ENCODE peak calls at places on chromosomes 13 and 19, in seven cellular contexts. One of them, this sample, is unnamed.

GRCh38 chr19:47082493-47082892 is 31.1 kb downstream of the ZC3H4 start:
- DNase-seq in BE2C: no peak
- DNase-seq in SJSA1: no peak
- DNase-seq in CD8-positive, alpha-beta memory T cell: no peak
- DNase-seq in GM23338: no peak
- DNase-seq in endothelial cell of umbilical vein: no peak
- DNase-seq in hepatocyte: no peak
- DNase-seq in this sample: no peak

GRCh38 chr13:31545616-31546015 is 193.7 kb upstream of the RXFP2 start:
- DNase-seq in BE2C: no peak
- DNase-seq in SJSA1: no peak
- DNase-seq in CD8-positive, alpha-beta memory T cell: no peak
- DNase-seq in GM23338: no peak
- DNase-seq in endothelial cell of umbilical vein: peak
- DNase-seq in hepatocyte: no peak
- DNase-seq in this sample: no peak

GRCh38 chr13:36362251-36362650 is 16.1 kb upstream of the SPART start:
- DNase-seq in BE2C: no peak
- DNase-seq in SJSA1: no peak
- DNase-seq in CD8-positive, alpha-beta memory T cell: no peak
- DNase-seq in GM23338: no peak
- DNase-seq in endothelial cell of umbilical vein: no peak
- DNase-seq in hepatocyte: no peak
- DNase-seq in this sample: no peak

GRCh38 chr13:93227280-93227905 is 786 bp downstream of the GPC6 start:
- DNase-seq in BE2C: peak
- DNase-seq in SJSA1: peak
- DNase-seq in CD8-positive, alpha-beta memory T cell: no peak
- DNase-seq in GM23338: peak
- DNase-seq in endothelial cell of umbilical vein: no peak
- DNase-seq in hepatocyte: peak
- DNase-seq in this sample: no peak

GRCh38 chr13:32278456-32278855 is 36.7 kb downstream of the ZAR1L start:
- DNase-seq in BE2C: no peak
- DNase-seq in SJSA1: no peak
- DNase-seq in CD8-positive, alpha-beta memory T cell: no peak
- DNase-seq in GM23338: no peak
- DNase-seq in endothelial cell of umbilical vein: no peak
- DNase-seq in hepatocyte: no peak
- DNase-seq in this sample: no peak

GRCh38 chr13:106230450-106230849 is 305.0 kb downstream of the EFNB2 start:
- DNase-seq in BE2C: no peak
- DNase-seq in SJSA1: no peak
- DNase-seq in CD8-positive, alpha-beta memory T cell: no peak
- DNase-seq in GM23338: no peak
- DNase-seq in endothelial cell of umbilical vein: peak
- DNase-seq in hepatocyte: no peak
- DNase-seq in this sample: no peak

GRCh38 chr19:58563034-58563573 is 4.7 kb upstream of the UBE2M start:
- DNase-seq in BE2C: peak
- DNase-seq in SJSA1: no peak
- DNase-seq in CD8-positive, alpha-beta memory T cell: no peak
- DNase-seq in GM23338: peak
- DNase-seq in endothelial cell of umbilical vein: no peak
- DNase-seq in hepatocyte: peak
- DNase-seq in this sample: no peak

GRCh38 chr13:91894311-91894710 is 495.9 kb downstream of the GPC5 start:
- DNase-seq in BE2C: no peak
- DNase-seq in SJSA1: no peak
- DNase-seq in CD8-positive, alpha-beta memory T cell: no peak
- DNase-seq in GM23338: no peak
- DNase-seq in endothelial cell of umbilical vein: peak
- DNase-seq in hepatocyte: no peak
- DNase-seq in this sample: no peak

GRCh38 chr13:75416327-75417005 is 65.5 kb downstream of the TBC1D4 start:
- DNase-seq in BE2C: no peak
- DNase-seq in SJSA1: no peak
- DNase-seq in CD8-positive, alpha-beta memory T cell: no peak
- DNase-seq in GM23338: peak
- DNase-seq in endothelial cell of umbilical vein: no peak
- DNase-seq in hepatocyte: no peak
- DNase-seq in this sample: no peak

GRCh38 chr13:97250560-97250959 is 28.4 kb downstream of the MBNL2 start:
- DNase-seq in BE2C: no peak
- DNase-seq in SJSA1: no peak
- DNase-seq in CD8-positive, alpha-beta memory T cell: no peak
- DNase-seq in GM23338: no peak
- DNase-seq in endothelial cell of umbilical vein: peak
- DNase-seq in hepatocyte: no peak
- DNase-seq in this sample: no peak

GRCh38 chr13:95204231-95204765 is 97.0 kb downstream of the ABCC4 start:
- DNase-seq in BE2C: no peak
- DNase-seq in SJSA1: no peak
- DNase-seq in CD8-positive, alpha-beta memory T cell: no peak
- DNase-seq in GM23338: no peak
- DNase-seq in endothelial cell of umbilical vein: peak
- DNase-seq in hepatocyte: no peak
- DNase-seq in this sample: no peak

GRCh38 chr13:112968380-112968909 is 569 bp upstream of the MCF2L start:
- DNase-seq in BE2C: no peak
- DNase-seq in SJSA1: no peak
- DNase-seq in CD8-positive, alpha-beta memory T cell: peak
- DNase-seq in GM23338: peak
- DNase-seq in endothelial cell of umbilical vein: no peak
- DNase-seq in hepatocyte: peak
- DNase-seq in this sample: peak

GRCh38 chr13:35731471-35731870 is 255.0 kb upstream of the MAB21L1 start:
- DNase-seq in BE2C: no peak
- DNase-seq in SJSA1: no peak
- DNase-seq in CD8-positive, alpha-beta memory T cell: no peak
- DNase-seq in GM23338: no peak
- DNase-seq in endothelial cell of umbilical vein: no peak
- DNase-seq in hepatocyte: no peak
- DNase-seq in this sample: no peak

GRCh38 chr13:71718931-71719330 is 148.1 kb downstream of the DACH1 start:
- DNase-seq in BE2C: no peak
- DNase-seq in SJSA1: no peak
- DNase-seq in CD8-positive, alpha-beta memory T cell: no peak
- DNase-seq in GM23338: no peak
- DNase-seq in endothelial cell of umbilical vein: no peak
- DNase-seq in hepatocyte: no peak
- DNase-seq in this sample: no peak

GRCh38 chr19:11397089-11397610 is 13.0 kb upstream of the EPOR start:
- DNase-seq in BE2C: no peak
- DNase-seq in SJSA1: no peak
- DNase-seq in CD8-positive, alpha-beta memory T cell: no peak
- DNase-seq in GM23338: no peak
- DNase-seq in endothelial cell of umbilical vein: no peak
- DNase-seq in hepatocyte: no peak
- DNase-seq in this sample: no peak

DNA sequence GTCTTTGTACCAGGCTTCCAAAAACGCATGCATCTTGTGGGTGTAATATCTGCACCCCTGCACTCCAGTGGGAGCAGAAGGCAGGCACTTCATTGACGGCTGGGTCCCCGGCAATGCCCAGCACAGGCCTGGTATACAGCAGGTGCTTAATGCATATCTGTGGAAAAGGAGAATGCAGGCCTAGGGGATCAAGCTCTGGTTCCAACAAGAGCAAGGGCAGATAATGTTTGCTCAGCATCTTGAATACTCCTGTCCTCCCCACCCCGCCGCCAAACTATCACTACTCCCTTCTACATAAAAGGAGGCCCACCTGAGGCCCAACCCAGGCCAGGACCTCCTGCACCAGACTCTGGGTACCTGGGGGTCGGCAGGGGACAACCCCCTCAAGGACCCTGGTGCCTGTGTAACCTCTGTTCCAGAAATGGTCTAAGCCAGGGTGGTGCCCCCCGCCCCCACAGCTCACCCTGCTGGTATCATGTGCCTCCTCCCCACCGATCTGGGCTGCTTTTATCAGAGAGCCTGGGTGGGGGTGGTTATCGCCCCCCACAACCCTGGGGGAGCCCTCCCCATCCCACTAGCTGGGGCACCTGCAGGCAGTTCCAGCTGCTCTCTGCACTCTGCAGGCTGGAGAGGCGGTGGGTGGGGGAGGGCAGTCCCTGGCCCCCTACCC is 4.8 kb downstream of the KLF16 start:
- DNase-seq in BE2C: no peak
- DNase-seq in SJSA1: no peak
- DNase-seq in CD8-positive, alpha-beta memory T cell: no peak
- DNase-seq in GM23338: no peak
- DNase-seq in endothelial cell of umbilical vein: no peak
- DNase-seq in hepatocyte: no peak
- DNase-seq in this sample: no peak
- H3K4me3 ChIP-seq in BE2C: no peak
- H3K4me3 ChIP-seq in SJSA1: no peak
- H3K4me3 ChIP-seq in CD8-positive, alpha-beta memory T cell: no peak
- H3K4me3 ChIP-seq in GM23338: peak
- H3K4me3 ChIP-seq in endothelial cell of umbilical vein: no peak
- H3K4me3 ChIP-seq in hepatocyte: no peak
- H3K4me3 ChIP-seq in this sample: no peak

DNA sequence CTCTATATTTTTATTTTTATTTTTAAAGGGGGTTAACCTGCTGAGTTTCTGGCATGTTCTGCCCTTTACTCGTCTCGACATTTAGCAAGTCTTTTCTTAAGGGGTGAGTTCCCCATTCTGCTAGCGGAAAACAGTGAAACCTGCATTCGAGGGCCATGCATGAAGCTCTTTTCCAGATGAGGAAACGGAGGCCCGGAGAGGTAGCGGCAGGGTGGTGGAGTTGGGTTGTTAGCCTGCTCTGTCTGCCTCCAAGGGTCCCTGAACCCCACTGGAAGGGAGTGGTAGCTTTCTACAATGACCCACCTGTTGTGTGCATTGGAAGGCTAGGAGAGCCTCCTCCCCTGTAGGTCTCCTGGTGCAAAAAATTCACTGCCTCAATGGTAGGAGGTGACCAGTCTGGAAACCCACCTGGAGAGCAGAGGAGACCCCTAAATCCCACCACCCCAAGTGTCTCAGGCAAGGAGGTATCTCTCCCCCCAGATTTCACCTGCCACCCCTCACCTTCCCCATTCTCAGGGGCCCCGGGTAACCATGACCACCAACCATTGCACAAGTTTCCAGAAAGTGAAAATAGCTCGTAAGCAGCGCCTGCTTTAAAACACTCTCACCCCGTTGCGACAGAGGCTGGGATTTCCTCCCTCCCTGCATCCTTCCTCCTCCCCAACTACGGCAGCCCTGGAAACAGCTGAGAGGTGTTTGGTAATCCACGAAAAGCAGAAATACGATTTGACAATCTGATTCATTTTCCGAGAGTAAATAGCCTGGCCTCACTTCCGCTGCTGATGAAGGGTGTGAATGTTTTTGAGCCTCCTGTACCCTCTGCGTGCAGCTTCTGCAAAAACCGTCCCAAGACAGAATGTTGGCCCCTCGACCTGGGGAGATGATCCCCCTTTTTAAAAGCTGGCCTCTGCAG is 3.5 kb downstream of the KLF2 start:
- DNase-seq in BE2C: no peak
- DNase-seq in SJSA1: no peak
- DNase-seq in CD8-positive, alpha-beta memory T cell: peak
- DNase-seq in GM23338: no peak
- DNase-seq in endothelial cell of umbilical vein: peak
- DNase-seq in hepatocyte: peak
- DNase-seq in this sample: peak
- H3K4me3 ChIP-seq in BE2C: no peak
- H3K4me3 ChIP-seq in SJSA1: peak
- H3K4me3 ChIP-seq in CD8-positive, alpha-beta memory T cell: peak
- H3K4me3 ChIP-seq in GM23338: no peak
- H3K4me3 ChIP-seq in endothelial cell of umbilical vein: peak
- H3K4me3 ChIP-seq in hepatocyte: no peak
- H3K4me3 ChIP-seq in this sample: peak

GRCh38 chr13:21476893-21477472 is 17.9 kb upstream of the ZDHHC20 start:
- DNase-seq in BE2C: peak
- DNase-seq in SJSA1: peak
- DNase-seq in CD8-positive, alpha-beta memory T cell: peak
- DNase-seq in GM23338: peak
- DNase-seq in endothelial cell of umbilical vein: peak
- DNase-seq in hepatocyte: peak
- DNase-seq in this sample: peak
- H3K4me3 ChIP-seq in BE2C: peak
- H3K4me3 ChIP-seq in SJSA1: peak
- H3K4me3 ChIP-seq in CD8-positive, alpha-beta memory T cell: peak
- H3K4me3 ChIP-seq in GM23338: peak
- H3K4me3 ChIP-seq in endothelial cell of umbilical vein: no peak
- H3K4me3 ChIP-seq in hepatocyte: peak
- H3K4me3 ChIP-seq in this sample: peak

GRCh38 chr19:50204081-50204428 is 633 bp downstream of the MYH14 start:
- DNase-seq in BE2C: no peak
- DNase-seq in SJSA1: no peak
- DNase-seq in CD8-positive, alpha-beta memory T cell: no peak
- DNase-seq in GM23338: no peak
- DNase-seq in endothelial cell of umbilical vein: no peak
- DNase-seq in hepatocyte: no peak
- DNase-seq in this sample: no peak

GRCh38 chr19:50204811-50205675 is 1.6 kb downstream of the MYH14 start:
- DNase-seq in BE2C: no peak
- DNase-seq in SJSA1: no peak
- DNase-seq in CD8-positive, alpha-beta memory T cell: peak
- DNase-seq in GM23338: peak
- DNase-seq in endothelial cell of umbilical vein: no peak
- DNase-seq in hepatocyte: peak
- DNase-seq in this sample: no peak

GRCh38 chr19:50202399-50202798 is 1.0 kb upstream of the MYH14 start:
- DNase-seq in BE2C: no peak
- DNase-seq in SJSA1: no peak
- DNase-seq in CD8-positive, alpha-beta memory T cell: no peak
- DNase-seq in GM23338: no peak
- DNase-seq in endothelial cell of umbilical vein: no peak
- DNase-seq in hepatocyte: no peak
- DNase-seq in this sample: no peak

GRCh38 chr19:50202962-50203280 is 501 bp upstream of the MYH14 start:
- DNase-seq in BE2C: no peak
- DNase-seq in SJSA1: no peak
- DNase-seq in CD8-positive, alpha-beta memory T cell: no peak
- DNase-seq in GM23338: no peak
- DNase-seq in endothelial cell of umbilical vein: no peak
- DNase-seq in hepatocyte: no peak
- DNase-seq in this sample: no peak

DNA sequence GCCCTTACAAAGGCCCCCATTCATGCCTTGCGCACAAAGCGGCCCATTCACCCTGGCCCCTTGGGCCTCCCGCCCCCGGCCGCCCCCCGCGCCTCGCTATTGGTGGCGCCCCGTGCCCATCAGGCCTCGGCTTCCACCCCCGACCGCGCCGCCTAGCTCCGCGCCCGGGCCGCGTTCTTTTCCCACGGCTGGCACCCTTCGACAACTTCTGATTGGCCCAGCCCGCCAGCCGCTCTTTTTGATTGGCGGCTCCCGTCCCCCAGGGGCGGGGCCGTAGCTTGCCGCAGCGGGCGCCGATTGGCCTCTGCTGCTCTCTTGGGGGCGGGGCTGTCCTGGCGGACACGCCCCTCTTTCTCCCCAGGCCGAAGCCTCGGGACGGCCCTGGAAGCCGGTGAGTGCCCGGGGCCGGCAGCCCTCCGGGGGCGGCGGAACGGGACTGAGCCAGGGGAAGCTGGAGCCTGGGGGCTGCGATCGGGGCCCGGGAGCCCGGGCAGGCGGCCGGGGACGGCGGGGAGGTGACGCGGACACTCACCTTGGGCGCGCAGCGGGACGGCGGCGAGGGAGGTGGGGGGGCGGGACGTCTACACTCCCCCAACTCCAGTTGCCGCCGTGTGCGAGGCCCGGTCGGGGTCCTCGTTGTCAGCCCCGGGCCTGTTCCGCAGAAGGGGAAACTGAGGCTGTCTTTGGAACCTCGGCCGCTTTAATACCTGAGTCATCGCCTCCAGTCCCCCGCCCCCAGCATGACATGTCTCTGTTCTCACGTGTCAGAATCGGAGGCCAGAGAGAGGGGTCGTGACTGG is at the start of gene MYH14:
- DNase-seq in BE2C: peak
- DNase-seq in SJSA1: no peak
- DNase-seq in CD8-positive, alpha-beta memory T cell: peak
- DNase-seq in GM23338: peak
- DNase-seq in endothelial cell of umbilical vein: peak
- DNase-seq in hepatocyte: peak
- DNase-seq in this sample: peak
- H3K4me3 ChIP-seq in BE2C: no peak
- H3K4me3 ChIP-seq in SJSA1: no peak
- H3K4me3 ChIP-seq in CD8-positive, alpha-beta memory T cell: no peak
- H3K4me3 ChIP-seq in GM23338: peak
- H3K4me3 ChIP-seq in endothelial cell of umbilical vein: no peak
- H3K4me3 ChIP-seq in hepatocyte: peak
- H3K4me3 ChIP-seq in this sample: peak